ENCODE peak calls at places on chromosomes 11 and 22, in nine cellular contexts. M, D, G, H, Q, W, V, C and O are unnamed samples.

GRCh38 chr22:32164084-32164894 is 5.2 kb upstream of the C22orf42 start:
- DNase-seq in M (no peak), V (no peak), Q (no peak), C (no peak), H (no peak), D (no peak), W (no peak), G (no peak), O (peak)

GRCh38 chr11:111569476-111569875 is 29.0 kb downstream of the LAYN start:
- DNase-seq in C (no peak), V (no peak), W (no peak), Q (no peak), D (no peak), M (no peak), H (no peak), G (no peak), O (no peak)

GRCh38 chr11:125777309-125777708 is 1.3 kb downstream of the PATE2 start:
- DNase-seq in H (no peak), V (peak), D (no peak), Q (peak), G (no peak), C (no peak), W (no peak), M (no peak), O (no peak)

GRCh38 chr11:126195119-126195518 is 16.3 kb downstream of the RPUSD4 start:
- DNase-seq in V (no peak), W (no peak), D (no peak), C (no peak), Q (no peak), H (no peak), M (no peak), G (no peak), O (no peak)

GRCh38 chr22:50587407-50587806 is 4.8 kb upstream of the CHKB start:
- DNase-seq in V (no peak), D (no peak), M (no peak), H (no peak), G (no peak), W (peak), Q (no peak), C (no peak), O (no peak)

GRCh38 chr11:60761436-60762190 is 4.9 kb downstream of the MS4A15 start:
- DNase-seq in G (no peak), Q (no peak), V (no peak), W (no peak), M (no peak), C (no peak), D (no peak), H (no peak), O (no peak)

GRCh38 chr11:9710852-9711251 is 47.0 kb downstream of the SWAP70 start:
- DNase-seq in Q (no peak), V (no peak), W (no peak), H (no peak), D (no peak), G (no peak), M (no peak), C (no peak), O (no peak)

GRCh38 chr11:85602551-85603218 is 24.5 kb downstream of the DLG2 start:
- DNase-seq in Q (no peak), M (no peak), H (no peak), D (no peak), C (no peak), G (no peak), W (no peak), V (peak), O (no peak)

GRCh38 chr11:6650104-6650503 is 5.5 kb downstream of the DCHS1 start:
- DNase-seq in G (no peak), V (no peak), Q (no peak), W (no peak), D (no peak), C (no peak), H (no peak), M (no peak), O (no peak)

GRCh38 chr11:75563978-75564552 is 2.0 kb downstream of the SERPINH1 start:
- DNase-seq in C (peak), D (peak), W (peak), Q (peak), M (peak), G (no peak), H (no peak), V (peak), O (peak)

GRCh38 chr11:116473236-116473769 is 299.5 kb downstream of the BUD13 start:
- DNase-seq in H (no peak), M (no peak), V (peak), C (no peak), G (no peak), Q (no peak), D (no peak), W (no peak), O (no peak)

GRCh38 chr22:43884600-43885318 is 7.1 kb downstream of the PNPLA5 start:
- DNase-seq in V (peak), C (peak), M (peak), G (peak), D (peak), Q (peak), H (peak), W (peak), O (peak)

GRCh38 chr11:120354068-120354467 is 17.9 kb downstream of the ARHGEF12 start:
- DNase-seq in W (no peak), G (no peak), V (no peak), C (no peak), H (no peak), Q (no peak), M (no peak), D (no peak), O (no peak)

GRCh38 chr11:26021026-26021425 is 310.9 kb upstream of the ANO3 start:
- DNase-seq in H (no peak), Q (no peak), W (no peak), D (no peak), M (no peak), C (no peak), G (no peak), V (no peak), O (no peak)

GRCh38 chr11:86670179-86670578 is 2.2 kb downstream of the ME3 start:
- DNase-seq in D (no peak), Q (no peak), V (peak), H (no peak), G (no peak), C (no peak), W (no peak), M (no peak), O (no peak)

GRCh38 chr11:4090258-4090657 is 4.3 kb upstream of the RRM1 start:
- DNase-seq in C (no peak), M (no peak), H (no peak), Q (no peak), V (no peak), W (no peak), G (no peak), D (no peak), O (no peak)

GRCh38 chr11:38043060-38043459 is 1445.0 kb upstream of the RAG2 start:
- DNase-seq in G (no peak), D (no peak), M (no peak), C (no peak), Q (no peak), V (no peak), W (no peak), H (no peak), O (no peak)

GRCh38 chr11:108199446-108200321 is 22.8 kb downstream of the NPAT start:
- DNase-seq in Q (peak), H (no peak), V (peak), D (no peak), W (no peak), C (no peak), M (no peak), G (no peak), O (peak)

GRCh38 chr11:69253028-69253427 is 40.9 kb upstream of the MYEOV start:
- DNase-seq in G (no peak), Q (peak), M (peak), W (no peak), H (no peak), C (no peak), V (peak), D (no peak), O (no peak)

GRCh38 chr11:68750197-68750987 is 928 bp downstream of the TESMIN start:
- DNase-seq in M (no peak), C (no peak), G (no peak), Q (no peak), D (peak), W (no peak), V (no peak), H (peak), O (peak)

GRCh38 chr22:25362215-25362882 is 142.9 kb downstream of the CRYBB2 start:
- DNase-seq in C (peak), G (peak), M (peak), W (peak), Q (peak), H (peak), V (peak), D (peak), O (peak)

GRCh38 chr11:1888811-1889526 is 2.7 kb downstream of the PRR33 start:
- DNase-seq in M (peak), H (no peak), Q (no peak), D (no peak), C (no peak), V (no peak), W (no peak), G (no peak), O (no peak)
- H3K4me3 ChIP-seq in M (no peak), H (no peak), Q (no peak), D (no peak), C (no peak), V (no peak), W (no peak), G (no peak), O (no peak)

GRCh38 chr11:84408946-84409411 is 1122.8 kb upstream of the CCDC90B start:
- DNase-seq in V (peak), Q (peak), G (no peak), D (no peak), W (no peak), H (no peak), M (no peak), C (peak), O (peak)

GRCh38 chr11:84414936-84415335 is 1128.8 kb upstream of the CCDC90B start:
- DNase-seq in G (no peak), Q (no peak), V (no peak), D (no peak), W (no peak), H (no peak), M (no peak), C (peak), O (no peak)

GRCh38 chr11:84407091-84407490 is 1120.9 kb upstream of the CCDC90B start:
- DNase-seq in D (no peak), Q (no peak), V (no peak), W (no peak), C (no peak), G (no peak), H (no peak), M (no peak), O (no peak)

GRCh38 chr11:84413547-84413946 is 1127.4 kb upstream of the CCDC90B start:
- DNase-seq in Q (no peak), G (no peak), M (no peak), H (no peak), W (no peak), V (no peak), C (no peak), D (no peak), O (no peak)

DNA sequence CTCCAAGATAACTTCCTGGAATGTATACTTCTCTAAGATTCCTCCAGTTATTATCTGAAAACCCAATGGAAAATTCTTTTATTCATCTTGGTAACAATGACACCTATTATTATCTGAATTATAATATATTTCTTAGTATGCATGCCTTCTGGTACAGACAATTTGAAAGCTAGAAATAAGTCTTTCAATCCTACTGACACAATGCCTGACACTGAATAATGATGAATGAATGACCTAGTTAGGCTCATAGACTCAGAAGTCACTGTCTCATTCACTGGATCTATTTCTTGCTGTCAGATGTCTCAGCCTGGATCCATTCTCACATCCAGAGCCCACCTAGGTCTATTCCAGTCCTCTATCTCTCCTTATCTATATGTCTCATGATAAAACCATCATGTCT is 1126.7 kb upstream of the CCDC90B start:
- DNase-seq in Q (no peak), V (no peak), W (no peak), M (no peak), D (no peak), G (no peak), H (no peak), C (no peak), O (no peak)
- H3K4me3 ChIP-seq in Q (no peak), V (no peak), W (no peak), M (no peak), D (no peak), G (no peak), H (no peak), C (no peak), O (no peak)

GRCh38 chr11:92386577-92386976 is 162.0 kb downstream of the FAT3 start:
- DNase-seq in W (no peak), Q (no peak), H (no peak), C (no peak), M (no peak), G (no peak), D (no peak), V (no peak), O (no peak)

GRCh38 chr11:92382311-92382710 is 157.7 kb downstream of the FAT3 start:
- DNase-seq in W (no peak), D (no peak), G (no peak), H (no peak), V (no peak), M (no peak), Q (no peak), C (no peak), O (peak)

GRCh38 chr11:92383430-92383829 is 158.8 kb downstream of the FAT3 start:
- DNase-seq in V (peak), Q (peak), C (no peak), D (peak), G (no peak), M (no peak), H (no peak), W (no peak), O (no peak)

GRCh38 chr11:92384807-92385206 is 160.2 kb downstream of the FAT3 start:
- DNase-seq in H (no peak), Q (peak), M (no peak), G (no peak), V (peak), C (no peak), D (no peak), W (no peak), O (no peak)

DNA sequence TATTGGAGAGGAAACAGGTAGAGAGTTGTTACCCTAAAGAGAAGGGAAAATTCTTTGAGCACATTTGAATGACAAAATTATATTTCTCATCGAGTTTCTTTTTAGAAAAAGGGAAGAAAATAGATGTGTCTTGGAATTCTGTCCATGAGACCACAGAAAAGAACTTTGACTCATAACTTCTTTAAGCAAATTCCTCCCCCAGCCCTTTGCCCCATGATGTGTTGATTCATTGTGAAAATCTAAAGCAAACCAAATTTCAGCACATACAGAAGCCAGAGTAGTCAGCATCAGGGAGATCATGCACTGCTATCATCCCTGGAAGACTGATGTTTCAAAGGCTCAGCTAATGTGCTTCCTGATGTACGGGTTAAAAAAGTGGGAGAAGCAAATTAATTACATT is 159.7 kb downstream of the FAT3 start:
- DNase-seq in C (no peak), M (no peak), G (no peak), V (peak), Q (peak), H (no peak), D (no peak), W (no peak), O (no peak)
- H3K4me3 ChIP-seq in C (no peak), M (no peak), G (no peak), V (no peak), Q (no peak), H (no peak), D (no peak), W (no peak), O (no peak)

GRCh38 chr22:47784991-47785390 is 1022.5 kb downstream of the TBC1D22A start:
- DNase-seq in G (no peak), Q (no peak), H (no peak), M (no peak), V (no peak), W (no peak), D (no peak), C (no peak), O (no peak)
- H3K4me3 ChIP-seq in G (no peak), Q (no peak), H (no peak), M (no peak), V (no peak), W (no peak), D (no peak), C (no peak), O (no peak)